ENCODE peak calls at places on chromosomes 13 and 19, in four cellular contexts. W is H7; P is activated T-helper 9 cell treated with anti-CD3 and anti-CD28 coated beads, Interleukin-2, amount 50 U/mL, for 16 hours; U is stimulated activated CD8-positive, alpha-beta memory T cell treated with anti-CD3 and anti-CD28 coated beads, Interleukin-7, amount 100 ng/mL, for 24 hours. X is an unnamed sample.

GRCh38 chr19:43425567-43426392 is 11.1 kb downstream of the TEX101 start:
- DNase-seq in W (no peak), P (no peak), U (no peak), X (no peak)

GRCh38 chr13:22505489-22505888 is 675.3 kb upstream of the SGCG start:
- DNase-seq in W (no peak), P (no peak), U (no peak), X (no peak)

GRCh38 chr13:111270126-111270525 is 50.3 kb upstream of the TEX29 start:
- DNase-seq in W (no peak), P (no peak), U (no peak), X (no peak)

GRCh38 chr13:29548722-29549446 is 46.6 kb downstream of the SLC7A1 start:
- DNase-seq in W (no peak), P (no peak), U (no peak), X (no peak)

GRCh38 chr19:56356944-56357343 is 36.4 kb downstream of the ZNF582 start:
- DNase-seq in W (no peak), P (no peak), U (no peak), X (no peak)

GRCh38 chr13:54287062-54287764 is 1258.6 kb downstream of the OLFM4 start:
- DNase-seq in W (no peak), P (no peak), U (no peak), X (no peak)

GRCh38 chr13:43786766-43787517 is at the start of gene ENOX1:
- DNase-seq in W (peak), P (no peak), U (no peak), X (no peak)

GRCh38 chr19:35099897-35100275 is 15.7 kb upstream of the FXYD3 start:
- DNase-seq in W (no peak), P (no peak), U (no peak), X (no peak)

GRCh38 chr19:17652627-17653026 is 35.5 kb downstream of the UNC13A start:
- DNase-seq in W (no peak), P (no peak), U (no peak), X (no peak)